ENCODE peak calls at places on chromosomes 4 and X, in four cellular contexts. R is C1 segment of cervical spinal cord, X is HT1080, G is renal cortical epithelial cell. P is an unnamed sample.

GRCh38 chr4:119304431-119304830 is 17.5 kb downstream of the FABP2 start:
- DNase-seq in R (no peak), X (no peak), G (no peak), P (no peak)

GRCh38 chrX:69309074-69309792 is 144.0 kb upstream of the PJA1 start:
- DNase-seq in R (no peak), X (no peak), G (no peak), P (no peak)

GRCh38 chr4:47642985-47643745 is 158.1 kb downstream of the ATP10D start:
- DNase-seq in R (no peak), X (no peak), G (peak), P (no peak)

GRCh38 chr4:83569967-83570366 is 34.1 kb downstream of the GPAT3 start:
- DNase-seq in R (no peak), X (no peak), G (peak), P (no peak)

GRCh38 chr4:158161561-158162354 is 11.1 kb downstream of the GASK1B start:
- DNase-seq in R (no peak), X (peak), G (peak), P (no peak)

GRCh38 chr4:147994491-147995385 is 262.9 kb downstream of the ARHGAP10 start:
- DNase-seq in R (no peak), X (no peak), G (no peak), P (no peak)

GRCh38 chrX:107076158-107076557 is 42.5 kb downstream of the RBM41 start:
- DNase-seq in R (no peak), X (no peak), G (no peak), P (no peak)

GRCh38 chrX:1392376-1393130 is 640 bp upstream of the SLC25A6 start:
- DNase-seq in R (no peak), X (peak), G (no peak), P (no peak)

GRCh38 chr4:102713096-102713495 is 47.7 kb downstream of the MANBA start:
- DNase-seq in R (no peak), X (no peak), G (peak), P (no peak)

GRCh38 chr4:124705393-124705792 is 7.1 kb downstream of the ANKRD50 start:
- DNase-seq in R (no peak), X (no peak), G (no peak), P (no peak)

GRCh38 chrX:139881130-139881529 is 51.7 kb downstream of the ATP11C start:
- DNase-seq in R (no peak), X (peak), G (no peak), P (no peak)

GRCh38 chrX:50003927-50004326 is 81.5 kb downstream of the CLCN5 start:
- DNase-seq in R (no peak), X (no peak), G (no peak), P (no peak)

P was measured in amygdala.